ENCODE peak calls at places on chromosomes 12 and 14, in eight cellular contexts. R, H, L, I, Z, J, Q and U are unnamed samples.

GRCh38 chr14:105093426-105094192 is 28.4 kb upstream of the GPR132 start:
- DNase-seq in H (no peak), J (peak; percentile 31), R (peak; percentile 83), L (peak; percentile 49), Q (peak; percentile 92), I (peak; percentile 70), Z (no peak), U (no peak)

GRCh38 chr14:99118046-99118721 is 153.8 kb downstream of the BCL11B start:
- DNase-seq in L (no peak), R (peak; percentile 24), Q (no peak), Z (no peak), H (no peak), J (peak; percentile 17), I (no peak), U (no peak)

GRCh38 chr14:52874389-52874788 is 76.5 kb downstream of the FERMT2 start:
- DNase-seq in L (no peak), Z (no peak), H (no peak), Q (peak; percentile 36), R (no peak), I (no peak), J (no peak), U (no peak)

GRCh38 chr12:6346235-6346832 is 4.5 kb upstream of the TNFRSF1A start:
- DNase-seq in I (no peak), H (no peak), L (no peak), R (no peak), J (no peak), Z (no peak), Q (no peak), U (no peak)

GRCh38 chr12:1443421-1444141 is 150.8 kb downstream of the FBXL14 start:
- DNase-seq in I (peak; percentile 95), Q (peak; percentile 88), L (peak; percentile 94), Z (peak; percentile 47), H (peak; percentile 45), J (no peak), R (no peak), U (peak; percentile 78)

GRCh38 chr12:20421338-20421890 is 53.1 kb downstream of the PDE3A start:
- DNase-seq in R (no peak), I (no peak), L (no peak), Z (no peak), Q (no peak), J (no peak), H (no peak), U (no peak)

GRCh38 chr12:21773799-21774198 is 707 bp downstream of the KCNJ8 start:
- DNase-seq in J (no peak), Z (no peak), I (no peak), R (no peak), H (no peak), Q (peak; percentile 22), L (peak; percentile 30), U (no peak)

GRCh38 chr12:117875652-117876491 is 92.9 kb downstream of the KSR2 start:
- DNase-seq in J (peak; percentile 9), I (peak; percentile 39), R (no peak), L (no peak), Z (peak; percentile 18), Q (peak; percentile 17), H (no peak), U (no peak)

GRCh38 chr14:67551940-67552339 is 18.9 kb downstream of the PLEKHH1 start:
- DNase-seq in H (no peak), Z (no peak), L (no peak), J (no peak), Q (no peak), I (no peak), R (no peak), U (no peak)

GRCh38 chr12:32261638-32262037 is 137.7 kb upstream of the FGD4 start:
- DNase-seq in J (no peak), Z (no peak), H (no peak), I (no peak), R (no peak), L (no peak), Q (no peak), U (no peak)

DNA sequence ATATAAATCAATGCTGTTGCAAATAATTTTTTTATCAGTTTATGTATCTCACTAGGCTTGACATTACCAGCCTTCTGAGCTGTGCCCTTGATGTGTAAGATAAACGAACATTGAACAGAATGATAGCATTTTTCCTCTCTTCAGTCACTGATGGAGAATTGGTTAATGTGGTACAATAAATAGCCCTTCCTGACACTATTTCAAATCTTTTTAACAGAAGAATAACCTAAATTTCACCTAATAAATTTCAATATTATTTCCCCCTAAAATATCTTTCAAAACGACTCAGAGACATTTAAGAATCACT is 2.2 kb upstream of the ATP2B1 start:
- DNase-seq in Z (no peak), Q (peak; percentile 37), H (no peak), L (peak; percentile 29), J (no peak), R (no peak), I (no peak), U (no peak)
- H3K4me3 ChIP-seq in Z (no peak overlapping the region), Q (peak overlapping the region; percentile 77), H (peak overlapping the region; percentile 98), L (peak overlapping the region; percentile 76), J (no peak overlapping the region), R (no peak overlapping the region), I (peak overlapping the region; percentile 75), U (no peak overlapping the region)

DNA sequence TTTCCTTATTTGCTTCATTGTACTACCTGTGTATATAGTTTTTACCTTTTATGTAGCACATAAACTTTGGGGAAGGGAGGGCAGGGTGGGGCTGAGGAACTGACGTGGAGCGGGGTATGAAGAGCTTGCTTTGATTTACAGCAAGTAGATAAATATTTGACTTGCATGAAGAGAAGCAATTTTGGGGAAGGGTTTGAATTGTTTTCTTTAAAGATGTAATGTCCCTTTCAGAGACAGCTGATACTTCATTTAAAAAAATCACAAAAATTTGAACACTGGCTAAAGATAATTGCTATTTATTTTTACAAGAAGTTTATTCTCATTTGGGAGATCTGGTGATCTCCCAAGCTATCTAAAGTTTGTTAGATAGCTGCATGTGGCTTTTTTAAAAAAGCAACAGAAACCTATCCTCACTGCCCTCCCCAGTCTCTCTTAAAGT is 4.1 kb downstream of the CDKN1B start:
- DNase-seq in Z (no peak), R (no peak), L (no peak), Q (no peak), J (peak; percentile 65), I (no peak), H (no peak), U (no peak)
- H3K4me3 ChIP-seq in Z (peak overlapping the region; percentile 98), R (no peak overlapping the region), L (peak overlapping the region; percentile 16), Q (peak overlapping the region; percentile 100), J (peak overlapping the region; percentile 94), I (peak overlapping the region; percentile 50), H (peak overlapping the region; percentile 39), U (peak overlapping the region; percentile 39)

GRCh38 chr14:54489318-54489683 is 521 bp upstream of the GMFB start:
- DNase-seq in Z (no peak), H (no peak), Q (no peak), L (no peak), I (no peak), J (no peak), R (no peak), U (no peak)

GRCh38 chr14:54488318-54488645 is 498 bp downstream of the GMFB start:
- DNase-seq in J (no peak), R (no peak), Q (no peak), I (no peak), H (no peak), L (no peak), Z (no peak), U (no peak)

GRCh38 chr14:54490448-54490805 is 1.6 kb upstream of the GMFB start:
- DNase-seq in H (no peak), J (no peak), R (no peak), Z (no peak), I (no peak), L (no peak), Q (no peak), U (no peak)

GRCh38 chr14:54488646-54489317 is at the start of gene GMFB:
- DNase-seq in R (peak; percentile 93), H (peak; percentile 57), J (peak; percentile 84), I (peak; percentile 82), Z (peak; percentile 65), Q (peak; percentile 98), L (peak; percentile 88), U (peak; percentile 55)

GRCh38 chr14:54489731-54490447 is 1.1 kb upstream of the GMFB start:
- DNase-seq in I (no peak), R (no peak), H (no peak), Q (peak; percentile 62), J (no peak), L (peak; percentile 43), Z (no peak), U (no peak)
- H3K4me3 ChIP-seq in I (no peak overlapping the region), R (peak overlapping the region; percentile 92), H (no peak overlapping the region), Q (no peak overlapping the region), J (peak overlapping the region; percentile 65), L (peak overlapping the region; percentile 94), Z (no peak overlapping the region), U (no peak overlapping the region)

GRCh38 chr12:65306603-65307501 is 28.4 kb downstream of the MSRB3 start:
- DNase-seq in L (peak; percentile 74), Z (peak; percentile 39), R (no peak), H (no peak), J (no peak), I (peak; percentile 51), Q (peak; percentile 80), U (no peak)
- H3K4me3 ChIP-seq in L (no peak overlapping the region), Z (no peak overlapping the region), R (no peak overlapping the region), H (no peak overlapping the region), J (no peak overlapping the region), I (no peak overlapping the region), Q (no peak overlapping the region), U (no peak overlapping the region)

GRCh38 chr12:125221602-125222001 is 156.4 kb downstream of the AACS start:
- DNase-seq in Q (no peak), Z (no peak), H (no peak), L (no peak), I (no peak), J (no peak), R (no peak), U (no peak)
- H3K4me3 ChIP-seq in Q (no peak overlapping the region), Z (no peak overlapping the region), H (no peak overlapping the region), L (no peak overlapping the region), I (no peak overlapping the region), J (no peak overlapping the region), R (no peak overlapping the region), U (no peak overlapping the region)

DNA sequence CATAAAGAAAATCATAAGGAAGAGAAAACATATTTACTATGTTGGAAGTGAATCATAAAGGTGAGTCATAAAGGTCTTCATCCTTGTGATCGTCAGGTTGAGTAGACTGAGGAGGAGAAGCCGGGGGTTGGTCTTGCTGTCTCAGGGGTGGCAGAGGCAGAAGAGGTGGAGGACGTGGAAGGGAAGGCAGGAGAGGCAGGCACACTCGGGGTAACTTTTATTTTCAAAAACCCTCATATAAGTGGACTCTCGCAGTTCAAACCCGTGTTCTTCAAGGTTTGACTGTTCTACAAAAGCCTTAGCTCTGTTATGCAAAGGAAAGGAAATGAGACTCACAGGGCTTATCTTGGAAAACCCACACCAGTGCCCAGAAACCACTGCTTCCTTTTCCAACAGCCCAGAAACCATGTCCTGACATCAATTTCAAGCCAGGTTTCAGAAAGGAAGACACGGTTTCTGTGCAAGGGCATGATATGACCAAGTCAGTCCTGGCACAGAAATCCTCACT is 14.0 kb downstream of the SMCO2 start:
- DNase-seq in R (no peak), I (peak; percentile 49), L (peak; percentile 37), Q (no peak), J (no peak), H (no peak), Z (no peak), U (no peak)
- H3K4me3 ChIP-seq in R (no peak overlapping the region), I (no peak overlapping the region), L (no peak overlapping the region), Q (no peak overlapping the region), J (no peak overlapping the region), H (no peak overlapping the region), Z (no peak overlapping the region), U (no peak overlapping the region)